ENCODE peak calls at places on chromosomes 12 and 14, in ten cellular contexts. I is astrocyte, K is foreskin fibroblast, H is cardiac fibroblast, O is GM12878, J is astrocyte of the cerebellum, U is adrenal gland, M is upper lobe of right lung, Q is AG09309, S is choroid plexus epithelial cell. B is an unnamed sample.
A peak's percentile ranks its signal among the peaks of the same experiment; 100 is the strongest.

GRCh38 chr12:131113562-131113961 is 159.9 kb downstream of the ADGRD1 start:
- DNase-seq in I (no peak), K (no peak), H (no peak), O (no peak), J (no peak), U (no peak), M (peak; percentile 38), Q (no peak), S (no peak), B (no peak)

GRCh38 chr14:72543325-72543724 is 350.6 kb downstream of the DPF3 start:
- DNase-seq in I (no peak), K (no peak), H (no peak), O (no peak), J (no peak), U (no peak), M (no peak), Q (no peak), S (peak; percentile 73), B (no peak)

GRCh38 chr12:54439521-54440255 is 20.6 kb upstream of the ITGA5 start:
- DNase-seq in I (peak; percentile 76), K (peak; percentile 74), H (peak; percentile 85), O (no peak), J (peak; percentile 68), U (no peak), M (no peak), Q (peak; percentile 65), S (peak; percentile 86), B (peak; percentile 51)

GRCh38 chr12:128069359-128069997 is 197.5 kb upstream of the TMEM132C start:
- DNase-seq in I (peak; percentile 53), K (peak; percentile 20), H (peak; percentile 31), O (no peak), J (peak; percentile 56), U (peak; percentile 33), M (no peak), Q (peak; percentile 54), S (peak; percentile 60), B (peak; percentile 45)

GRCh38 chr12:3611853-3612703 is 121.1 kb downstream of the PRMT8 start:
- DNase-seq in I (no peak), K (no peak), H (no peak), O (no peak), J (no peak), U (no peak), M (peak; percentile 6), Q (no peak), S (no peak), B (no peak)

GRCh38 chr12:91307957-91308705 is 125.5 kb upstream of the DCN start:
- DNase-seq in I (no peak), K (no peak), H (no peak), O (no peak), J (no peak), U (no peak), M (no peak), Q (no peak), S (no peak), B (no peak)

GRCh38 chr12:1847411-1847810 is 27.0 kb downstream of the LRTM2 start:
- DNase-seq in I (no peak), K (no peak), H (no peak), O (no peak), J (no peak), U (no peak), M (no peak), Q (no peak), S (no peak), B (no peak)

GRCh38 chr12:113425960-113426453 is 3.8 kb downstream of the SDSL start:
- DNase-seq in I (no peak), K (no peak), H (no peak), O (peak; percentile 25), J (no peak), U (no peak), M (no peak), Q (no peak), S (no peak), B (peak; percentile 17)

GRCh38 chr12:115387392-115387791 is 703.4 kb upstream of the TBX3 start:
- DNase-seq in I (no peak), K (no peak), H (no peak), O (no peak), J (no peak), U (no peak), M (no peak), Q (no peak), S (no peak), B (no peak)

GRCh38 chr12:107826276-107826675 is 51.8 kb downstream of the ASCL4 start:
- DNase-seq in I (no peak), K (no peak), H (no peak), O (no peak), J (no peak), U (no peak), M (no peak), Q (no peak), S (no peak), B (no peak)

GRCh38 chr12:107832441-107832840 is 57.9 kb downstream of the ASCL4 start:
- DNase-seq in I (no peak), K (no peak), H (no peak), O (no peak), J (no peak), U (no peak), M (no peak), Q (no peak), S (no peak), B (no peak)

DNA sequence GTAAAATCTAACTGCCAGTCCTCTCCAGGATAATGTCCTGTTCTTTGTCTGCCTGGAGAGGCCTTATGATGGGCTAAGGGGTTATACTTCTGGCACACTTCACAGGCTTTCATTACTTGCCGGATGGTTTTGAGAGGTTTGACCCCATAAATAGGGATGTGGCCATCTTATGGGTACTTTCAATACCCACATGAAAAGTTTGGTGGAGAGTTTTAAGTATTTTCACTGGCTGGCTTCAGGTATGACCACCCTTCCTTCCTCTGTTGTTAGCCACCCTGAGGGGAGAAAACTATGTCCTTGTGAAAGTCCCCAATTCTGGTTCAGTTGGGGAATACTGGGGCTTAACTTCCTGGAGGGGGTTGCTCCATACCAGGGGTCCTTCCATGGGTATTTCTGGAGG is 54.8 kb downstream of the ASCL4 start:
- DNase-seq in I (no peak), K (no peak), H (no peak), O (peak; percentile 33), J (no peak), U (no peak), M (no peak), Q (no peak), S (no peak), B (no peak)
- H3K4me3 ChIP-seq in I (no peak overlapping the region), K (no peak overlapping the region), H (no peak overlapping the region), O (no peak overlapping the region), J (no peak overlapping the region), U (no peak overlapping the region), M (no peak overlapping the region), Q (no peak overlapping the region), S (no peak overlapping the region), B (no peak overlapping the region)

GRCh38 chr14:63295991-63296630 is 22.6 kb downstream of the GPHB5 start:
- DNase-seq in I (no peak), K (no peak), H (no peak), O (no peak), J (no peak), U (no peak), M (no peak), Q (no peak), S (peak; percentile 15), B (no peak)
- H3K4me3 ChIP-seq in I (no peak overlapping the region), K (no peak overlapping the region), H (no peak overlapping the region), O (peak overlapping the region; percentile 26), J (no peak overlapping the region), U (no peak overlapping the region), M (no peak overlapping the region), Q (no peak overlapping the region), S (no peak overlapping the region), B (no peak overlapping the region)

DNA sequence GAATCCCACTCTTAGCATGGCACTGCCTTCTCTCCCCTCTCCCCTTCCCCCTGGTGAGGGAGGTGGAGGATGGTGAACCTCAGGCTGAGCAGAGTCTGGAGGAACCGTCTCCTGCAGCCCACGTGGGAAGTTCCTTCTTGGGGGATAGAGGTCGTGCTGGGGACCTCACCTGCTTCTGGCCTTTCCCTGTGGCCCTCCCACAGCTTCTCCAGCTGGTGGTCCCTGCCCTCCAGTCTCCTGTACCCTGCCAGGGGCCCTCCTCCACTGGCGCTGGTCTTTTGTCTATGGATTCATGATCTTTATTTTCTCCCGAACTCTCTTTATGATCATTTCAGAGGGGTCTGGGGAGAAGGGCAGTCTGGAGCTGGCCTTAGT is 9.0 kb upstream of the MTA1 start:
- DNase-seq in I (no peak), K (no peak), H (no peak), O (no peak), J (no peak), U (no peak), M (no peak), Q (no peak), S (no peak), B (no peak)
- H3K4me3 ChIP-seq in I (peak overlapping the region; percentile 33), K (peak overlapping the region; percentile 28), H (peak overlapping the region; percentile 35), O (no peak overlapping the region), J (peak overlapping the region; percentile 23), U (no peak overlapping the region), M (no peak overlapping the region), Q (no peak overlapping the region), S (no peak overlapping the region), B (no peak overlapping the region)

GRCh38 chr12:104520242-104520900 is 63.6 kb downstream of the CHST11 start:
- DNase-seq in I (no peak), K (no peak), H (no peak), O (peak; percentile 75), J (no peak), U (no peak), M (no peak), Q (no peak), S (peak; percentile 55), B (no peak)
- H3K4me3 ChIP-seq in I (no peak overlapping the region), K (no peak overlapping the region), H (no peak overlapping the region), O (no peak overlapping the region), J (no peak overlapping the region), U (no peak overlapping the region), M (no peak overlapping the region), Q (no peak overlapping the region), S (no peak overlapping the region), B (no peak overlapping the region)

DNA sequence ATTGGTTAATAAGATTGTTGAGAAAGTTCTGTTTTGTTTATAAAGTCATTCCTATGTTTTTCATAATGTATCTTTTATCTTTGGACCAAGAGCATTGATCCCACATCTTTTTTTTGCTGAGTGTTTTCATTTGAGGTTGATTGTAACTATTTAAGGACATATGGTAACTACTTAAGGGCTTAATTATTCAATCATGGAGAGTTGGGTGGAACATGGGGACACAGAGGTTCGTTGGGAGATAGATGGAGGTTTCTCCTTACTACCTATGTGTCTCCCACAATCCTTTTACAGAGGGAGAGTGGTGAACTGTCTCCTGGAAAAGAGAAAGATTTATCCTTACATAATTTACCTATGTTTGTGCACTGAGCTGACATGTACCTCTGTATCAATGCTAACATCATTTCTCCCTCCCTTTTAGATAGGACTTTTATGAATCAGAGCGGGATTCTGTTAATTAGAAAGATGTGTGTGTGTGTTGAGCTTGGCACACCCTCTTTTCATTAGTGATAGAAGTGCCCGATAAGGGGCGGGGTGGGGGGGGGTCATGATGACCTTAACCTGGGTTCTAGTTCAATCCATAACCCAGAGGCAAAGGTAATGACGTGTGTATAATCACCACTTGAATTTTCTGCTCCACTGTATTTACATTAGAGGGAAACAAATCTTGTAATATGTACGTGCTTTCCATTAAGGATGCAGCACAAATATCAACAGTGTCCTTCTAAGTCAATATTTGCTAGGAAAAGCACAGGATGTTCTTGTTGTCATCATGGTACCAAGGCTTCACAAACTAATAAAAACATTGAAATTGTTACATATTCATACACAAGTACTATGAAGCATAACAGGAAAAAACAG is 121.0 kb upstream of the SLC38A2 start:
- DNase-seq in I (no peak), K (no peak), H (peak; percentile 25), O (no peak), J (no peak), U (no peak), M (no peak), Q (no peak), S (peak; percentile 59), B (no peak)
- H3K4me3 ChIP-seq in I (no peak overlapping the region), K (peak overlapping the region; percentile 4), H (no peak overlapping the region), O (no peak overlapping the region), J (no peak overlapping the region), U (no peak overlapping the region), M (no peak overlapping the region), Q (no peak overlapping the region), S (peak overlapping the region; percentile 26), B (no peak overlapping the region)